ENCODE peak calls at places on chromosomes 6 and 20, in eight cellular contexts. Y is AG04450, V is dorsolateral prefrontal cortex, X is thyroid gland, B is heart left ventricle, Q is uterus, H is neural crest cell, W is A549. L is an unnamed sample.

GRCh38 chr6:149445095-149445466 is 39.7 kb downstream of the ZC3H12D start:
- DNase-seq in Y (no peak), V (no peak), X (no peak), B (no peak), Q (no peak), H (no peak), W (no peak), L (no peak)

GRCh38 chr6:160438481-160438880 is 90.3 kb downstream of the SLC22A3 start:
- DNase-seq in Y (no peak), V (no peak), X (no peak), B (no peak), Q (no peak), H (no peak), W (no peak), L (no peak)

GRCh38 chr6:107418118-107418517 is 41.2 kb downstream of the PDSS2 start:
- DNase-seq in Y (no peak), V (no peak), X (no peak), B (no peak), Q (no peak), H (no peak), W (peak; percentile 15), L (peak; percentile 39)

GRCh38 chr20:50450961-50451752 is 59.0 kb upstream of the PTPN1 start:
- DNase-seq in Y (no peak), V (no peak), X (no peak), B (peak; percentile 50), Q (peak; percentile 72), H (no peak), W (peak; percentile 57), L (peak; percentile 71)

GRCh38 chr20:4944518-4944917 is 56.8 kb downstream of the SLC23A2 start:
- DNase-seq in Y (no peak), V (no peak), X (peak; percentile 80), B (no peak), Q (no peak), H (no peak), W (no peak), L (peak; percentile 53)

GRCh38 chr6:159665868-159666635 is 27.0 kb downstream of the SOD2 start:
- DNase-seq in Y (no peak), V (no peak), X (no peak), B (no peak), Q (no peak), H (no peak), W (no peak), L (no peak)

GRCh38 chr6:14743465-14744211 is 502.2 kb upstream of the JARID2 start:
- DNase-seq in Y (peak; percentile 96), V (no peak), X (no peak), B (peak; percentile 36), Q (no peak), H (no peak), W (peak; percentile 94), L (peak; percentile 100)

GRCh38 chr20:2219481-2220006 is 76.3 kb upstream of the TGM3 start:
- DNase-seq in Y (no peak), V (no peak), X (no peak), B (no peak), Q (no peak), H (no peak), W (peak; percentile 14), L (no peak)

GRCh38 chr6:135270676-135271536 is 89.8 kb downstream of the MYB start:
- DNase-seq in Y (no peak), V (no peak), X (no peak), B (no peak), Q (no peak), H (no peak), W (no peak), L (peak; percentile 16)

GRCh38 chr6:34154668-34155447 is 9.0 kb upstream of the GRM4 start:
- DNase-seq in Y (no peak), V (peak; percentile 58), X (peak; percentile 49), B (peak; percentile 47), Q (peak; percentile 60), H (peak; percentile 84), W (peak; percentile 22), L (peak; percentile 23)

GRCh38 chr6:16591681-16592549 is 169.3 kb downstream of the ATXN1 start:
- DNase-seq in Y (no peak), V (peak; percentile 52), X (no peak), B (no peak), Q (no peak), H (no peak), W (no peak), L (peak; percentile 55)

GRCh38 chr20:24961384-24962181 is 12.5 kb downstream of the CST7 start:
- DNase-seq in Y (no peak), V (peak; percentile 29), X (no peak), B (no peak), Q (no peak), H (no peak), W (no peak), L (no peak)

GRCh38 chr6:4776967-4777925 is 1.0 kb downstream of the CDYL start:
- DNase-seq in Y (no peak), V (no peak), X (peak; percentile 15), B (peak; percentile 31), Q (no peak), H (no peak), W (peak; percentile 26), L (peak; percentile 54)

GRCh38 chr6:133983099-133983939 is 30.3 kb downstream of the TBPL1 start:
- DNase-seq in Y (no peak), V (no peak), X (no peak), B (no peak), Q (no peak), H (no peak), W (no peak), L (no peak)

GRCh38 chr20:33434434-33434833 is 9.1 kb downstream of the SNTA1 start:
- DNase-seq in Y (no peak), V (no peak), X (no peak), B (no peak), Q (no peak), H (no peak), W (no peak), L (no peak)

GRCh38 chr6:118387921-118388701 is 160.0 kb upstream of the PLN start:
- DNase-seq in Y (peak; percentile 81), V (no peak), X (no peak), B (no peak), Q (no peak), H (no peak), W (peak; percentile 2), L (peak; percentile 87)

GRCh38 chr20:37522258-37523011 is 1.4 kb downstream of the NNAT start:
- DNase-seq in Y (no peak), V (peak; percentile 58), X (peak; percentile 78), B (peak; percentile 82), Q (no peak), H (no peak), W (no peak), L (peak; percentile 14)

GRCh38 chr6:138001750-138002349 is 105.4 kb downstream of the PERP start:
- DNase-seq in Y (peak; percentile 36), V (no peak), X (peak; percentile 56), B (peak; percentile 34), Q (peak; percentile 47), H (peak; percentile 60), W (peak; percentile 43), L (peak; percentile 53)

GRCh38 chr6:157954150-157955117 is 27.2 kb upstream of the SYNJ2 start:
- DNase-seq in Y (no peak), V (no peak), X (peak; percentile 62), B (no peak), Q (no peak), H (no peak), W (no peak), L (peak; percentile 29)
- TF ChIP-seq CTCF in Y (no peak), V (no peak), X (no peak), B (no peak), Q (no peak), H (no peak), W (no peak), L (no peak)

DNA sequence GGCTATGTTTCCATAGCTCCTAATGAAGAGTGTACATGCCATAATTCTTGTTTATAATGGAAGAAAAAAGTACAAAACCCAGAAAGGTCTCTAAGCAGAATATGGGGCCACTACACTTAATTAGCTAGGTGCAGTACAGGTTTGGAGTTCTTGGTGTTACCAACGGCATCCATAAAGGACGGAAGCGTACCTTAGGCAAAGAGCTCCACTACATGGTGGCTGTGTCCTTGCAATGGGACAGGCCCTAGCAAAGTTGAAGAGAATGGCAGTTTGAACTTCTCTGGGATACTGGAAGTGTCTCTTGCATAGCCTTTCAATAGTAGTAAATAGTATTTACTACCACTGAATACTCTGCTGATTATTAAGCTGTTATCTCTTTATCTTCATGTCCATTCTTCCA is 371.7 kb upstream of the MMS22L start:
- DNase-seq in Y (no peak), V (no peak), X (no peak), B (no peak), Q (no peak), H (no peak), W (peak; percentile 0), L (no peak)
- TF ChIP-seq CTCF in Y (no peak), V (no peak), X (no peak), B (no peak), Q (no peak), H (no peak), W (no peak), L (no peak)

DNA sequence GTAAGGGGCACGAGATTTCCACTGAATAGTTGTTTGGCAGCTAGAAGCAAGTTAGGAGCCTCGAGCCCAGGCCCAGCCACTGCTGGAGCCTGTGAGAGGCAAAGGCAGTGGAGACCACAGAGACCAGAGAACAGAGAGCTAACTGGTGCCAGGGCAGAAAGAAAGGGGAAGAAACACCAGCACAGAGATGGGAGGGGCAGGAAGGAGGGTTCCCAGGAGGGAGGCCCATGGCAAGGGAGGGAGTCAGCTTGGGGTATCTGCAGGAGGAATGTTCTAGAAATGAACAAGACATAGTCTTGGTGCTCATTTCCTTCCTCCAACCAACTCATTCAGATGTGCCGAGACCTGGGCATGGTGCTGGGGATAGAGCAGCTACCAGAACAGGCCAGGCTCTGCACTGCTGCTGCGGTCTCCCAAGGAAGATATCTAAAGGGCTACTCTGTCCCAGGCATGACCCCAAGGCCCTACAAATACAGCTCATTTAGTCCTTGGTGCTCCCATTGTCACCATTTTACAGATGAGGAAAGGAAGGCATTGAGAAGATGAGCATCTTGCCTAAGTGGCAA is 10.7 kb downstream of the ANGPT4 start:
- DNase-seq in Y (no peak), V (no peak), X (no peak), B (no peak), Q (no peak), H (no peak), W (no peak), L (no peak)
- TF ChIP-seq CTCF in Y (no peak), V (no peak), X (no peak), B (no peak), Q (no peak), H (no peak), W (no peak), L (no peak)

DNA sequence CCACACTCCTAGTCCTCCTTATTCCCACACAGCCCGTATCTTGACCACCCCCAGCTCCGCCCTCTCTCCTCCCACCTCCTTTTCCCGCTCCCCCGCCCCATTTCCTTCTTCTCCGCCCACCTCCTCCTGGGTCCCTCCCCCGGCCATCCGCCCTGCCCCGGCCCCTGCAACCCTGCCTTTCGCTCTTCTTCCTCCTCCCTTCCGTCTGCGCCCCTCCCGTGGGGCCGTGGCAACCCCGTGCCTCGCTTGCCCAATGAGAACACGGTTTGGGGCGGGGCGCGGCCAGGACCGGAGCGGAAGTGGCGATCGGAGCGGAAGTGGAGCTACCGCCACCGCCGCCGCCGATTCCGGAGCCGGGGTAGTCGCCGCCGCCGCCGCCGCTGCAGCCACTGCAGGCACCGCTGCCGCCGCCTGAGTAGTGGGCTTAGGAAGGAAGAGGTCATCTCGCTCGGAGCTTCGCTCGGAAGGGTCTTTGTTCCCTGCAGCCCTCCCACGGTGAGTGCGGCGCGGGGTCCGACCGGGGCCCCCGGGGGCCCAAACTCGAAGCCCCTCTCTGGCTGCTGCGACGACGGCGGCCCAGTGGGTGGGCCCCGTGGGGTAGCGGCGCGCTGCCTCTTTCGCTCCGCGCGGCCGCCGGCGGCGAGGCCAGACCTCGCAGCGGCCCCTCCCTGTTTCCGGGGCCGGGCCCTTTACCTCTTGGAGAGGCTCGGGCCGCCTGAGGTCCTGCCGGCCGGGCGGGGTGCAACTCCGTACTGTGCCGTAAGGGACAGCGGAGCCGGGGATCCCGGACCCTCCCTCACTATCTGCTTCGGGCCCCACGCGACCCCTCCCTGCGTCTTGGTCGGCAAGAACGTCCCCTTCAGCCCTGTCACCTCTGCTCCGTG is at the start of gene YWHAB:
- DNase-seq in Y (peak; percentile 92), V (peak; percentile 98), X (peak; percentile 99), B (peak; percentile 99), Q (peak; percentile 99), H (peak; percentile 97), W (peak; percentile 96), L (peak; percentile 93)
- TF ChIP-seq CTCF in Y (no peak), V (peak; percentile 8), X (peak; percentile 25), B (no peak), Q (peak; percentile 10), H (peak; percentile 38), W (no peak), L (no peak)